ENCODE peak calls at places on chromosomes 6 and 20, in seven cellular contexts. D is heart right ventricle; H is uterus; J is T47D; T is activated effector memory CD4-positive, alpha-beta T cell treated with Interleukin-2 at 50 U/mL for 16 hours; S is fibroblast of the aortic adventitia; A is NCI-H2029 treated with DMSO at 0.1 percent for 48 hours. E is an unnamed sample.

GRCh38 chr6:129607581-129608186 is 102.3 kb downstream of the ARHGAP18 start:
- DNase-seq in D (no peak), S (peak), A (no peak), J (no peak), H (no peak), T (no peak), E (no peak)

GRCh38 chr20:45036044-45036755 is 64.7 kb downstream of the KCNS1 start:
- DNase-seq in H (peak), S (peak), D (no peak), A (no peak), T (no peak), J (no peak), E (no peak)

GRCh38 chr6:8434727-8435092 is 635 bp downstream of the SLC35B3 start:
- DNase-seq in D (no peak), J (no peak), H (no peak), S (no peak), T (no peak), A (peak), E (no peak)

GRCh38 chr6:136962661-136963060 is 40.6 kb downstream of the SLC35D3 start:
- DNase-seq in D (no peak), S (no peak), A (peak), J (no peak), T (no peak), H (no peak), E (no peak)

GRCh38 chr6:166386111-166386510 is 3.4 kb upstream of the MPC1 start:
- DNase-seq in D (no peak), H (no peak), S (no peak), A (no peak), T (no peak), J (no peak), E (no peak)

GRCh38 chr6:137399949-137400443 is 94.2 kb downstream of the OLIG3 start:
- DNase-seq in S (no peak), A (no peak), H (no peak), D (no peak), J (no peak), T (no peak), E (no peak)

GRCh38 chr20:34980543-34981213 is 25.0 kb downstream of the MYH7B start:
- DNase-seq in S (peak), J (no peak), A (no peak), H (no peak), D (peak), T (no peak), E (no peak)

GRCh38 chr20:45402946-45403345 is 5.1 kb upstream of the DBNDD2 start:
- DNase-seq in T (no peak), S (no peak), H (no peak), D (no peak), A (no peak), J (no peak), E (no peak)

GRCh38 chr6:41733349-41733706 is 2.1 kb downstream of the TFEB start:
- DNase-seq in J (no peak), A (no peak), H (no peak), D (no peak), S (no peak), T (no peak), E (no peak)

GRCh38 chr20:63957004-63957689 is 931 bp upstream of the UCKL1 start:
- DNase-seq in A (no peak), H (peak), J (peak), T (peak), S (peak), D (peak), E (peak)

GRCh38 chr6:4282926-4283325 is 147.6 kb upstream of the ECI2 start:
- DNase-seq in S (no peak), H (no peak), J (no peak), T (no peak), D (no peak), A (no peak), E (no peak)

GRCh38 chr20:43969501-43969900 is 54.8 kb downstream of the TOX2 start:
- DNase-seq in A (peak), S (no peak), J (no peak), H (no peak), D (no peak), T (no peak), E (no peak)

GRCh38 chr6:23106951-23107350 is 537.6 kb downstream of the HDGFL1 start:
- DNase-seq in T (no peak), S (peak), D (no peak), A (no peak), J (no peak), H (no peak), E (no peak)

GRCh38 chr6:36719126-36719525 is 21.5 kb downstream of the RAB44 start:
- DNase-seq in S (no peak), T (no peak), H (no peak), A (no peak), D (no peak), J (no peak), E (no peak)

GRCh38 chr20:62558779-62559178 is 83.0 kb upstream of the GATA5 start:
- DNase-seq in A (no peak), D (peak), H (no peak), J (no peak), S (no peak), T (no peak), E (no peak)